ENCODE peak calls at places on chromosomes 2 and 18, in seven cellular contexts. A is C1 segment of cervical spinal cord; L is activated T-helper 1 cell treated with anti-CD3 and anti-CD28 coated beads, Interleukin-12 subunit alpha, Interleukin-12 subunit beta, Interleukin-2, Interleukin-4 antibody, amounts not matched to agents 30 ng/mL and 10 ng/mL and 1 ng/mL, durations not matched to agents 14 hours and 24 hours and 36 hours; M is ELF-1; F is HuH-7; B is epithelial cell of proximal tubule; Y is NCI-H1694. K is an unnamed sample.

GRCh38 chr2:33437297-33437696 is 39.2 kb upstream of the RASGRP3 start:
- DNase-seq in F (no peak), M (no peak), Y (no peak), B (no peak), A (no peak), L (no peak), K (no peak)

GRCh38 chr18:24514439-24514838 is 54.0 kb downstream of the HRH4 start:
- DNase-seq in F (peak), L (no peak), B (peak), Y (peak), M (peak), A (no peak), K (no peak)

GRCh38 chr2:226354434-226354833 is 445.2 kb downstream of the IRS1 start:
- DNase-seq in A (no peak), L (no peak), M (peak), F (no peak), Y (no peak), B (no peak), K (no peak)

GRCh38 chr18:22609642-22610041 is 191.9 kb upstream of the CTAGE1 start:
- DNase-seq in B (no peak), M (peak), Y (no peak), A (no peak), L (no peak), F (peak), K (peak)

GRCh38 chr18:22067682-22068081 is 101.7 kb upstream of the GATA6 start:
- DNase-seq in L (no peak), B (no peak), F (no peak), A (no peak), Y (no peak), M (no peak), K (no peak)

GRCh38 chr18:55859116-55859515 is 271.1 kb upstream of the TCF4 start:
- DNase-seq in A (no peak), F (no peak), L (no peak), Y (no peak), B (no peak), M (no peak), K (no peak)

GRCh38 chr2:10900216-10901109 is 11.3 kb upstream of the KCNF1 start:
- DNase-seq in A (no peak), Y (peak), F (peak), L (no peak), B (no peak), M (no peak), K (peak)

GRCh38 chr18:73987247-73987980 is 160.2 kb downstream of the FBXO15 start:
- DNase-seq in B (no peak), A (no peak), Y (no peak), M (no peak), F (no peak), L (no peak), K (no peak)

GRCh38 chr18:48547456-48548403 is 8.9 kb downstream of the CTIF start:
- DNase-seq in L (no peak), F (peak), B (peak), M (peak), A (no peak), Y (no peak), K (no peak)

GRCh38 chr2:9408641-9409151 is 14.6 kb downstream of the ITGB1BP1 start:
- DNase-seq in B (no peak), M (no peak), A (no peak), Y (peak), L (no peak), F (no peak), K (no peak)

GRCh38 chr2:23009545-23010149 is 375.3 kb upstream of the KLHL29 start:
- DNase-seq in Y (no peak), M (peak), A (no peak), B (peak), F (no peak), L (no peak), K (no peak)

GRCh38 chr2:226796840-226797288 is 2.8 kb downstream of the IRS1 start:
- DNase-seq in M (peak), B (no peak), F (no peak), A (no peak), L (no peak), Y (peak), K (no peak)

GRCh38 chr18:53715243-53715853 is 509.1 kb downstream of the MBD2 start:
- DNase-seq in M (no peak), A (no peak), L (no peak), Y (no peak), F (no peak), B (no peak), K (no peak)

GRCh38 chr18:44740000-44740399 is 59.3 kb downstream of the SETBP1 start:
- DNase-seq in M (no peak), L (no peak), F (no peak), B (peak), A (no peak), Y (no peak), K (no peak)

GRCh38 chr2:207725815-207726578 is 14.6 kb downstream of the CCNYL1 start:
- DNase-seq in Y (no peak), B (no peak), M (no peak), A (no peak), F (no peak), L (no peak), K (no peak)

GRCh38 chr2:19360881-19361321 is 2.5 kb upstream of the OSR1 start:
- DNase-seq in L (no peak), Y (no peak), F (no peak), A (no peak), B (no peak), M (peak), K (no peak)

GRCh38 chr2:186542002-186542401 is 47.9 kb upstream of the ITGAV start:
- DNase-seq in Y (no peak), A (no peak), B (peak), F (no peak), L (no peak), M (no peak), K (no peak)

GRCh38 chr2:46886268-46887027 is 29.2 kb downstream of the MCFD2 start:
- DNase-seq in A (no peak), L (no peak), B (no peak), M (no peak), F (no peak), Y (no peak), K (no peak)

GRCh38 chr2:12618576-12618975 is 98.2 kb upstream of the TRIB2 start:
- DNase-seq in F (no peak), A (no peak), M (no peak), Y (no peak), L (no peak), B (no peak), K (no peak)

GRCh38 chr2:149715005-149715592 is 127.5 kb upstream of the MMADHC start:
- DNase-seq in L (no peak), F (peak), A (no peak), B (no peak), Y (peak), M (peak), K (no peak)

GRCh38 chr2:111198701-111199100 is 78.0 kb downstream of the BCL2L11 start:
- DNase-seq in L (no peak), Y (no peak), F (no peak), B (no peak), M (no peak), A (no peak), K (no peak)

GRCh38 chr2:46032161-46032813 is 264.9 kb upstream of the EPAS1 start:
- DNase-seq in M (no peak), B (no peak), F (no peak), A (no peak), L (no peak), Y (no peak), K (no peak)

GRCh38 chr18:80115035-80115434 is 6.0 kb downstream of the ADNP2 start:
- DNase-seq in L (no peak), M (no peak), Y (no peak), A (no peak), F (no peak), B (no peak), K (no peak)

GRCh38 chr2:150732491-150732890 is 245.0 kb upstream of the RND3 start:
- DNase-seq in M (no peak), B (no peak), Y (no peak), F (no peak), A (no peak), L (no peak), K (no peak)

GRCh38 chr2:12533337-12533736 is 183.4 kb upstream of the TRIB2 start:
- DNase-seq in A (no peak), Y (no peak), B (no peak), M (no peak), L (no peak), F (no peak), K (no peak)

GRCh38 chr18:7824970-7825369 is 257.9 kb downstream of the PTPRM start:
- DNase-seq in L (no peak), A (no peak), F (no peak), B (no peak), Y (no peak), M (no peak), K (no peak)

K was measured in SHP77.